ENCODE peak calls at places on chromosomes 11 and 22, in six cellular contexts. Q is DND-41, I is nephron progenitor cell, L is AG09319, G is keratinocyte, K is PC-3. E is an unnamed sample.

GRCh38 chr22:27159016-27159415 is 501.6 kb downstream of the MIAT start:
- DNase-seq in Q (no peak), I (no peak), G (no peak), L (no peak), K (no peak), E (no peak)

GRCh38 chr22:29951675-29952413 is 68.9 kb downstream of the MTMR3 start:
- DNase-seq in I (no peak), Q (no peak), L (no peak), G (no peak), K (no peak), E (no peak)

GRCh38 chr11:85774256-85775097 is 36.5 kb downstream of the SYTL2 start:
- DNase-seq in G (no peak), L (no peak), K (no peak), I (no peak), Q (no peak), E (no peak)

GRCh38 chr22:22928666-22929380 is 41.2 kb downstream of the IGLL5 start:
- DNase-seq in K (peak; percentile 40), L (no peak), Q (peak; percentile 91), I (no peak), G (peak; percentile 5), E (no peak)

GRCh38 chr11:106249857-106250256 is 172.4 kb downstream of the AASDHPPT start:
- DNase-seq in K (no peak), L (no peak), Q (no peak), I (no peak), G (no peak), E (no peak)

GRCh38 chr11:68467446-68467845 is 6.9 kb downstream of the PPP6R3 start:
- DNase-seq in G (no peak), I (no peak), Q (no peak), L (no peak), K (no peak), E (no peak)

GRCh38 chr22:17692841-17693240 is 54.3 kb downstream of the BCL2L13 start:
- DNase-seq in Q (no peak), G (no peak), I (no peak), L (no peak), K (no peak), E (no peak)

GRCh38 chr11:122155765-122156527 is 39.9 kb upstream of the BLID start:
- DNase-seq in G (no peak), K (peak; percentile 51), L (no peak), Q (no peak), I (no peak), E (no peak)

GRCh38 chr11:78332174-78332866 is 85.3 kb downstream of the GAB2 start:
- DNase-seq in Q (no peak), L (no peak), K (no peak), G (no peak), I (no peak), E (no peak)

GRCh38 chr11:59158206-59159068 is 13.5 kb upstream of the DTX4 start:
- DNase-seq in I (peak; percentile 58), K (peak; percentile 85), G (no peak), Q (peak; percentile 71), L (peak; percentile 56), E (no peak)

GRCh38 chr22:44739024-44739423 is 13.4 kb upstream of the ARHGAP8 start:
- DNase-seq in G (no peak), I (no peak), K (no peak), Q (no peak), L (no peak), E (no peak)

GRCh38 chr11:130413383-130414106 is 14.9 kb downstream of the ADAMTS8 start:
- DNase-seq in L (peak; percentile 58), I (no peak), G (peak; percentile 60), K (peak; percentile 97), Q (no peak), E (no peak)

GRCh38 chr11:47004595-47005033 is 68.1 kb downstream of the CSTPP1 start:
- DNase-seq in G (no peak), L (peak; percentile 92), I (no peak), K (peak; percentile 15), Q (peak; percentile 19), E (peak; percentile 16)

GRCh38 chr11:115905331-115905730 is 401.1 kb upstream of the CADM1 start:
- DNase-seq in G (no peak), L (no peak), K (no peak), Q (no peak), I (no peak), E (no peak)

GRCh38 chr22:26086359-26086758 is 82.9 kb upstream of the SEZ6L start:
- DNase-seq in I (no peak), L (no peak), K (no peak), G (no peak), Q (no peak), E (no peak)

GRCh38 chr11:47384498-47384897 is 6.2 kb upstream of the SPI1 start:
- DNase-seq in K (no peak), G (no peak), I (no peak), L (no peak), Q (no peak), E (no peak)

GRCh38 chr22:43090130-43090789 is 1.1 kb upstream of the TTLL1 start:
- DNase-seq in L (peak; percentile 57), K (peak; percentile 84), Q (peak; percentile 61), I (no peak), G (peak; percentile 74), E (no peak)

GRCh38 chr11:11978792-11979486 is 29.5 kb downstream of the DKK3 start:
- DNase-seq in I (no peak), L (no peak), K (no peak), Q (no peak), G (no peak), E (peak; percentile 86)

GRCh38 chr22:45468872-45469572 is 33.7 kb upstream of the FBLN1 start:
- DNase-seq in K (peak; percentile 70), L (no peak), G (no peak), Q (no peak), I (no peak), E (no peak)

GRCh38 chr11:117520201-117520600 is 192.5 kb downstream of the CEP164 start:
- DNase-seq in Q (no peak), K (peak; percentile 21), G (no peak), L (no peak), I (no peak), E (no peak)

GRCh38 chr11:62505112-62505783 is 41.4 kb downstream of the AHNAK start:
- DNase-seq in L (no peak), Q (no peak), K (no peak), G (no peak), I (peak; percentile 45), E (no peak)

DNA sequence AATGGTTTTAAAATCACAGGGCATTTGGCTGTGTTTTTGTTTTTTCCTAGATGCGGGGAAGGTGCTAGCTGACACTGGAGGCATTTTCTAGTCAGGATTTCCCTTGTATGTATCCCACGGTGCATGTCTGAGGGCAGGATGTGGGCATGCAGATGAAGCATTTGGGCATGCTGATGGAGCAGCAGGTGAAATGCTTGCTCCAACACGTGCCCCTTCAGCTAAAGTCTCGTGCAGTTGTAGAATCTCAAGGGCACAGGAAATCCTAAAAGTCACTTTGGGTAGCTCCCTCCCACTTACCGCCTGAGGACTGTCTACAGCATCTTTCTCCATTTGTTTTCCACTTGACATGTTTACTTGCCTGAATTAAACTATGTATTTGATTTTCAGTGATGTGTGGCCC is 429.4 kb upstream of the B3GAT1 start:
- DNase-seq in I (no peak), G (no peak), Q (peak; percentile 64), K (no peak), L (no peak), E (no peak)
- TF ChIP-seq CTCF in I (no peak), G (no peak), Q (no peak), K (no peak), L (no peak), E (no peak)

GRCh38 chr11:57083641-57084385 is 95.1 kb downstream of the OR5AK2 start:
- DNase-seq in I (no peak), Q (no peak), K (no peak), G (no peak), L (no peak), E (no peak)

GRCh38 chr11:57082125-57082524 is 93.4 kb downstream of the OR5AK2 start:
- DNase-seq in Q (no peak), G (no peak), L (no peak), K (no peak), I (no peak), E (no peak)

GRCh38 chr11:57081356-57081755 is 92.6 kb downstream of the OR5AK2 start:
- DNase-seq in G (no peak), Q (no peak), I (no peak), L (no peak), K (no peak), E (no peak)

GRCh38 chr11:57087966-57088365 is 93.8 kb upstream of the LRRC55 start:
- DNase-seq in Q (no peak), G (no peak), L (no peak), I (no peak), K (no peak), E (no peak)

DNA sequence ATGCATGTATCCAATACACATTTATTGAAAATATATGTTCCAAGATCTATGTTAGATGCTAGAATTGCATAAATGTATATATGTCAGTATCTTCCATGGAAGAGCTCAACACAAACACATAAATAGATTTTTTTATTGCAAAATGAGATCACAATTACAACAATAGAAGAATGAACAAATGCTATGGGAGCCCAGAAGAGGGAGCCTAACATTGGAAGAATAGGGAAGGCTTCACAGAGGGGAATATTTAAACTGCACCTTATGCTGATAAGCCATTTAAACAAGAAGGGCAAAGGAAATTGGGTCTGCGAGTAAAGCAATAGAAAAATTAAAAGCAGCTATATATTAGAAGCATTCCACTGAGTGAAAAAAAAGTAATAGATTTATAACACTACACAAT is 96.1 kb upstream of the LRRC55 start:
- DNase-seq in L (no peak), G (no peak), Q (no peak), K (peak; percentile 31), I (no peak), E (no peak)
- TF ChIP-seq CTCF in L (peak; percentile 18), G (peak; percentile 12), Q (no peak), K (peak; percentile 46), I (no peak), E (no peak)

DNA sequence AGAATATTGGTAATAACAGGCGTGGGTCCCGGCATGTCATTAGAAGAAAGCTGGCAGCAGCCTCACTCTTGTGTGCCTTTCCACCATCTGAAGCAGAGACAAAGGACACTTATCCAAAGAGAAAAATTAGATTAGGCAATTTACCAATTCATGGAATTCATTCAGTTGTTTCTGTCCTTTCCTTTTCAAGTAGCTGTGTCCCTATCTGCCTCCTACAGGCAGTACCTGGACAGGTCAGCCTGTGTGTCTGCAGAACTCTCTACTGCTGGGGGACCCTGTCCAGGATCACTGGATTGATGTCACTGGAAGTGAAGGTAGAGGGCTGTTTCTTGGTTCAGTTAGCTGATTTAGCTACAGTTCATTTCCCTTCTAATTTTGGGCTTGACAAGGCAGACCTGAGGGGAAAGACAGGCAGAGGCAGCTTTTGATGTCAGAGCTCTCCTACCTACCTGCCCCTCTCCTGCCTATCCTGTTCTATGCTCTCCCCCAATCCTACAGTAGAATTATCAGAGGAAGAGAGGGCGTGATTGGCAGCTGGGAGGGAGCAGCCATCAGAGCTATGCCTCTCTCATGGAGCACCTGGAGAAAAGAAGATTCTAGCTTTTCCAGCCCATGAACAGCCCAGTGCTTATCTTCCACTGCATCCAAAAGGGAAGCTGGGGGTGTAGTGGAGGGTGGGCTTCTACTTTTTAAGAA is 20.4 kb upstream of the CCDC90B start:
- DNase-seq in G (no peak), Q (no peak), L (no peak), I (no peak), K (no peak), E (no peak)
- TF ChIP-seq CTCF in G (no peak), Q (no peak), L (no peak), I (no peak), K (no peak), E (no peak)

DNA sequence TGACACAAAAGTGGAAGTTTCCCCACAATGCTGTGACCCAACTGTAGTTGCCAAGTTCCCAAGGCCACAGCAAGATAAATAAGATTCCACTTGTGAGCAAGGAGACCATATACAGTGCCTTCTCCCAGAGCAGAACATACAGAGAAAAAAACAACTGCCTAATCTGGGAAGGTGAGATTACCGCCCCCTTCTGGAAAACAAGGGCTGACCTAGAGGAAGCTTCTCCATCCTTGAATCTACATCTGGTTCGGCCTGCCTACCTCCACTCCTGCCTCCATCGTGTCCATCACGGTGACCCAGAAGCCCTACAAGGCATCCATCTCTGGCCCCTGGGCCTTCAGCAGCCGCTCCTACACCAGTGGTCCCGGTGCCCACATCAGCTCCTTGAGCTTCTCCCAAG is 6.1 kb upstream of the RNASEH2C start:
- DNase-seq in Q (no peak), I (no peak), G (no peak), L (no peak), K (no peak), E (no peak)
- TF ChIP-seq CTCF in Q (peak; percentile 40), I (no peak), G (no peak), L (no peak), K (peak; percentile 38), E (no peak)

E was measured in ascending aorta.